ENCODE peak calls at places on chromosomes 4 and X, in five cellular contexts. One of them, this sample, is unnamed.

GRCh38 chr4:136306361-136306760 is 1225.9 kb downstream of the PCDH18 start:
- DNase-seq in MM.1S: no peak
- DNase-seq in lower lobe of right lung: no peak
- DNase-seq in GM06990: no peak
- DNase-seq in AG10803: no peak
- DNase-seq in this sample: no peak

GRCh38 chrX:148572332-148572731 is 71.9 kb downstream of the AFF2 start:
- DNase-seq in MM.1S: no peak
- DNase-seq in lower lobe of right lung: no peak
- DNase-seq in GM06990: no peak
- DNase-seq in AG10803: no peak
- DNase-seq in this sample: no peak

GRCh38 chr4:4759233-4759632 is 100.2 kb upstream of the MSX1 start:
- DNase-seq in MM.1S: no peak
- DNase-seq in lower lobe of right lung: no peak
- DNase-seq in GM06990: no peak
- DNase-seq in AG10803: no peak
- DNase-seq in this sample: no peak

GRCh38 chr4:26484032-26484515 is 6.2 kb downstream of the CCKAR start:
- DNase-seq in MM.1S: no peak
- DNase-seq in lower lobe of right lung: no peak
- DNase-seq in GM06990: no peak
- DNase-seq in AG10803: peak; percentile 66
- DNase-seq in this sample: no peak

GRCh38 chr4:183936574-183937335 is 31.6 kb downstream of the STOX2 start:
- DNase-seq in MM.1S: no peak
- DNase-seq in lower lobe of right lung: no peak
- DNase-seq in GM06990: no peak
- DNase-seq in AG10803: no peak
- DNase-seq in this sample: no peak

GRCh38 chr4:47486306-47486705 is 1.2 kb downstream of the ATP10D start:
- DNase-seq in MM.1S: no peak
- DNase-seq in lower lobe of right lung: no peak
- DNase-seq in GM06990: no peak
- DNase-seq in AG10803: no peak
- DNase-seq in this sample: no peak

GRCh38 chr4:108168213-108168671 is 490 bp downstream of the LEF1 start:
- DNase-seq in MM.1S: peak; percentile 27
- DNase-seq in lower lobe of right lung: no peak
- DNase-seq in GM06990: no peak
- DNase-seq in AG10803: no peak
- DNase-seq in this sample: no peak

GRCh38 chr4:163107754-163108153 is 58.9 kb downstream of the NAF1 start:
- DNase-seq in MM.1S: peak; percentile 28
- DNase-seq in lower lobe of right lung: no peak
- DNase-seq in GM06990: peak; percentile 13
- DNase-seq in AG10803: peak; percentile 8
- DNase-seq in this sample: no peak

GRCh38 chrX:5568934-5569333 is 659.7 kb downstream of the NLGN4X start:
- DNase-seq in MM.1S: no peak
- DNase-seq in lower lobe of right lung: no peak
- DNase-seq in GM06990: no peak
- DNase-seq in AG10803: no peak
- DNase-seq in this sample: no peak

GRCh38 chr4:1285151-1285789 is 4.4 kb upstream of the MAEA start:
- DNase-seq in MM.1S: no peak
- DNase-seq in lower lobe of right lung: no peak
- DNase-seq in GM06990: no peak
- DNase-seq in AG10803: no peak
- DNase-seq in this sample: no peak

GRCh38 chr4:1289232-1290164 is at the start of gene MAEA:
- DNase-seq in MM.1S: peak; percentile 97
- DNase-seq in lower lobe of right lung: peak; percentile 97
- DNase-seq in GM06990: peak; percentile 98
- DNase-seq in AG10803: peak; percentile 94
- DNase-seq in this sample: peak; percentile 97

GRCh38 chr4:1288786-1289185 is 905 bp upstream of the MAEA start:
- DNase-seq in MM.1S: no peak
- DNase-seq in lower lobe of right lung: no peak
- DNase-seq in GM06990: no peak
- DNase-seq in AG10803: no peak
- DNase-seq in this sample: no peak

GRCh38 chr4:1283711-1284110 is 6.0 kb upstream of the MAEA start:
- DNase-seq in MM.1S: no peak
- DNase-seq in lower lobe of right lung: no peak
- DNase-seq in GM06990: no peak
- DNase-seq in AG10803: no peak
- DNase-seq in this sample: no peak

DNA sequence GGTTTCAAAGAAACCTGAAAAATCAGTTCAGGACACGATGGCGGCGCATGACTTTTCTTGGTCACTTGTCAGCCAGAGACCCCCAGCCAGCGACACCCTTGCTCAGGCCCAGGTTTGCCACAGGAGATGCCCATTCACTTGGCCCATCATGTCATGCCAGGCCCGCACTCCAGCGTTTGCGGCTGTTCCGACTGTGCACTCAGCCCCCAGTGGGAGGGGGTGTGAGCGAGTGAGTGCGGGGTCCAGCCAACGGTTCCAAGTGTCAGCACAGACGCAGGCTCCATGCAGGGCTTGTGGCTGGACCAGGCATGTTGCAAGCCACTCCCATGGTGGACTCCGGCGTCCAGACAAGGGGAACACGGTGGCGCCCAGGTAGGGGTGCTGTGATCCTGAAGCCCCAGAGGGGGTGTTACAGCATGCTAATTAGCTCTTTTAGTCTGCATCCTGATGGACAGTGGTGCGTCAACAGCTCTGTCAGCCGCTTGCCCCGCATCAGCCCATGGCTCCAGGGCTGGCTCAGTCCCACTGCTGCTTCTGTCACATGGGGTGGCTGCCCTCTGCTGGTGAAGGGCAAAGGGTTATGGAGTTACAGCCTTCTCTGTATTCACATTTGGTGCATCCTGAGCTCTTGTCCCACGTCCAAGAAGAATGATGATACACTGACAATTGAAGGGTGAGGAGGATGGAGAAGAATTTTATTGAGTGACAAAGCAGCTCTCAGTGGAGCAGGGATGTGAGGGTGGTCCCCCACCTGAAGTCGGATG is 3.7 kb upstream of the MAEA start:
- DNase-seq in MM.1S: peak; percentile 49
- DNase-seq in lower lobe of right lung: no peak
- DNase-seq in GM06990: no peak
- DNase-seq in AG10803: peak; percentile 28
- DNase-seq in this sample: no peak
- TF ChIP-seq CTCF in MM.1S: peak; percentile 51
- TF ChIP-seq CTCF in lower lobe of right lung: peak; percentile 15
- TF ChIP-seq CTCF in GM06990: peak; percentile 34
- TF ChIP-seq CTCF in AG10803: peak; percentile 31
- TF ChIP-seq CTCF in this sample: no peak

GRCh38 chr4:3244747-3245146 is 4.2 kb upstream of the MSANTD1 start:
- DNase-seq in MM.1S: no peak
- DNase-seq in lower lobe of right lung: no peak
- DNase-seq in GM06990: no peak
- DNase-seq in AG10803: no peak
- DNase-seq in this sample: no peak

GRCh38 chr4:3248178-3248480 is 830 bp upstream of the MSANTD1 start:
- DNase-seq in MM.1S: no peak
- DNase-seq in lower lobe of right lung: no peak
- DNase-seq in GM06990: no peak
- DNase-seq in AG10803: no peak
- DNase-seq in this sample: no peak

GRCh38 chr4:3247399-3248177 is 1.4 kb upstream of the MSANTD1 start:
- DNase-seq in MM.1S: no peak
- DNase-seq in lower lobe of right lung: no peak
- DNase-seq in GM06990: no peak
- DNase-seq in AG10803: no peak
- DNase-seq in this sample: no peak

GRCh38 chr4:3245676-3246075 is 3.3 kb upstream of the MSANTD1 start:
- DNase-seq in MM.1S: no peak
- DNase-seq in lower lobe of right lung: no peak
- DNase-seq in GM06990: no peak
- DNase-seq in AG10803: no peak
- DNase-seq in this sample: no peak

DNA sequence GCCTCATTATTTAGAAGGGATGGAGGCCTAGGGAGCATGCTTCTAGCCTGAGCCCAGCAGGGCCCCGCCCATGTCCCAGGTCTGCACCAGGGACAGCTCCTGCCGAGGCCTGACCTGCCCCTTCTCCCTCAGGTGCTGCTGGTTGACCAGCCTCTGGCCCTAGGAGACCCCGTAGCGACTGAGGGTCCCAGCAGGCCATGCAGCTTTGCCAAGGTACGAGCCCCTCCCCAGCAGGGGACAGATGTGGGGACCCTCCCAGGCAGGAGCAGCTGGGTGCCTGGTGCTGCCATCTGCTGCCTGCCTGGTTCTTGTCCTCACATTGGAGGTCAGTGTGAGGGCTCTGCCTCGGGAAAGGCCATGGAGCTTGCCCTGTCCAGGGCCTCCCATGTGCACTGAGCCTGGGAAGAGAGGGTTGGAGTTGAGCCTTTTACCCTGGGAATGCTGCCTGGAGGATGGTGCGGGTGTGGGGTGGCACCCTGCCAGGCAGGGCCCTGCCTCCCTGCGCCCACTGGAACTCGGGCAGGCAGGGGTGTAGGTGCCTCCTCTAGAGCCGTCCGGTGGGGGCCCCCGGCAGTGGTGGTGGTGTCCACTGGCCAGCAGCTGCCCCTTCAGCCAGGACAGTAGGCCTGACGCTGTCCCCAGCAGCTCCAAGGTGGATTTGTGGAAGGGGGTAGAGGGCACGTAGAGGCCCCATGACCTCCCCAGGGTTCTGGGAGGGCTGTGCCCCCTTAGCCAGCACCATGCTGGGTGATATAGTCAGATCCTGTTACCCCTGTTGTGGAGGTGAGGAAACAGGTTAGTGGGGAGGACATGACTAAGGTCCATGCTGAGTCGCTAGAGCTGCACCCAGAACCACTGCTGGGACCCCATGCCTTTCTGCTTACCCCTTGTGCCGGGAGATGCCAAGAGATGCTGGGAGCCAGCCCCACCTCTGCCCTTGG is 2.2 kb upstream of the MSANTD1 start:
- DNase-seq in MM.1S: no peak
- DNase-seq in lower lobe of right lung: no peak
- DNase-seq in GM06990: no peak
- DNase-seq in AG10803: no peak
- DNase-seq in this sample: no peak
- TF ChIP-seq CTCF in MM.1S: no peak
- TF ChIP-seq CTCF in lower lobe of right lung: no peak
- TF ChIP-seq CTCF in GM06990: no peak
- TF ChIP-seq CTCF in AG10803: no peak
- TF ChIP-seq CTCF in this sample: no peak

GRCh38 chrX:147072747-147073146 is 258.2 kb upstream of the CXorf51A start:
- DNase-seq in MM.1S: no peak
- DNase-seq in lower lobe of right lung: no peak
- DNase-seq in GM06990: no peak
- DNase-seq in AG10803: no peak
- DNase-seq in this sample: no peak
- TF ChIP-seq CTCF in MM.1S: no peak
- TF ChIP-seq CTCF in lower lobe of right lung: no peak
- TF ChIP-seq CTCF in GM06990: no peak
- TF ChIP-seq CTCF in AG10803: no peak
- TF ChIP-seq CTCF in this sample: no peak

GRCh38 chrX:48475295-48475694 is 704 bp upstream of the FTSJ1 start:
- DNase-seq in MM.1S: no peak
- DNase-seq in lower lobe of right lung: no peak
- DNase-seq in GM06990: no peak
- DNase-seq in AG10803: no peak
- DNase-seq in this sample: no peak

GRCh38 chrX:48472851-48473717 is 2.9 kb upstream of the FTSJ1 start:
- DNase-seq in MM.1S: no peak
- DNase-seq in lower lobe of right lung: no peak
- DNase-seq in GM06990: no peak
- DNase-seq in AG10803: peak; percentile 40
- DNase-seq in this sample: no peak

GRCh38 chrX:48474581-48474980 is 1.4 kb upstream of the FTSJ1 start:
- DNase-seq in MM.1S: no peak
- DNase-seq in lower lobe of right lung: no peak
- DNase-seq in GM06990: no peak
- DNase-seq in AG10803: no peak
- DNase-seq in this sample: no peak

GRCh38 chrX:48473718-48473990 is 2.3 kb upstream of the FTSJ1 start:
- DNase-seq in MM.1S: no peak
- DNase-seq in lower lobe of right lung: no peak
- DNase-seq in GM06990: no peak
- DNase-seq in AG10803: no peak
- DNase-seq in this sample: no peak

DNA sequence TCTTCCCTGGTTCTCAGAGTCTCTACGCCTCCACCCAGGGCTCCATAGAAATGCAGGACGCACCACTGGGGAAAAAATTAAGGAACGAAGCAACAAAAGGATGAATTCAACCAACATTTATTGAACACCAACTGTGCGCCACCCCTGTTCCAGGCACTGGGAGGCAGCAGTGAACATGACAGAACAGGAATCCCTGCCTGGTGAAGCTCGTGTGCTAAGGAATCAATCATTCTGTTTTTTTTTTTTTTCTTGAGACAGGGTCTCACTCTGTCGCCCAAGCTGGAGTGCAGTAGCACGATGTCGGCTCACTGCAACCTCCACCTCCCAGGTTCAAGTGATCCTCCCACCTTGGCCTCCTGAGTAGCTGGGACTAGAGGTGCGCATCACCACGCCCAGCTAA is 1.9 kb upstream of the FTSJ1 start:
- DNase-seq in MM.1S: no peak
- DNase-seq in lower lobe of right lung: no peak
- DNase-seq in GM06990: no peak
- DNase-seq in AG10803: no peak
- DNase-seq in this sample: peak; percentile 21
- TF ChIP-seq CTCF in MM.1S: peak; percentile 33
- TF ChIP-seq CTCF in lower lobe of right lung: no peak
- TF ChIP-seq CTCF in GM06990: peak; percentile 45
- TF ChIP-seq CTCF in AG10803: peak; percentile 33
- TF ChIP-seq CTCF in this sample: no peak

GRCh38 chr4:145552181-145552822 is 66.9 kb upstream of the MMAA start:
- DNase-seq in MM.1S: peak; percentile 71
- DNase-seq in lower lobe of right lung: no peak
- DNase-seq in GM06990: no peak
- DNase-seq in AG10803: no peak
- DNase-seq in this sample: no peak
- TF ChIP-seq CTCF in MM.1S: no peak
- TF ChIP-seq CTCF in lower lobe of right lung: no peak
- TF ChIP-seq CTCF in GM06990: no peak
- TF ChIP-seq CTCF in AG10803: no peak
- TF ChIP-seq CTCF in this sample: no peak

This sample was measured in endothelial cell.